ENCODE peak calls at places on chromosomes 6 and 20, in five cellular contexts. O is CD8-positive, alpha-beta T cell; S is thyroid gland; J is thoracic aorta; W is left ventricle myocardium inferior. B is an unnamed sample.

GRCh38 chr6:63975685-63976084 is 340.1 kb downstream of the PHF3 start:
- DNase-seq in O (no peak), S (no peak), J (no peak), W (no peak), B (no peak)

GRCh38 chr6:35262596-35262995 is 3.1 kb downstream of the ZNF76 start:
- DNase-seq in O (no peak), S (no peak), J (no peak), W (no peak), B (no peak)

GRCh38 chr20:51687071-51687470 is 81.1 kb downstream of the ATP9A start:
- DNase-seq in O (no peak), S (no peak), J (no peak), W (no peak), B (no peak)

GRCh38 chr6:19827903-19828302 is 9.3 kb upstream of the ID4 start:
- DNase-seq in O (no peak), S (no peak), J (no peak), W (no peak), B (no peak)

GRCh38 chr6:40510442-40510841 is 76.7 kb downstream of the LRFN2 start:
- DNase-seq in O (no peak), S (no peak), J (no peak), W (no peak), B (no peak)

GRCh38 chr6:37316071-37316470 is 37.7 kb upstream of the RNF8 start:
- DNase-seq in O (no peak), S (no peak), J (no peak), W (no peak), B (no peak)

GRCh38 chr20:39960522-39961420 is 728.3 kb downstream of the MAFB start:
- DNase-seq in O (no peak), S (peak; percentile 24), J (no peak), W (peak; percentile 21), B (no peak)

GRCh38 chr6:22071655-22072054 is 225.2 kb downstream of the PRL start:
- DNase-seq in O (no peak), S (peak; percentile 38), J (no peak), W (peak; percentile 25), B (no peak)

GRCh38 chr20:25077610-25078169 is 4.3 kb downstream of the VSX1 start:
- DNase-seq in O (no peak), S (no peak), J (no peak), W (no peak), B (no peak)

GRCh38 chr6:125117818-125118217 is 35.8 kb upstream of the TPD52L1 start:
- DNase-seq in O (no peak), S (no peak), J (no peak), W (no peak), B (no peak)

GRCh38 chr6:28922004-28922840 is 1.6 kb downstream of the TRIM27 start:
- DNase-seq in O (no peak), S (no peak), J (no peak), W (no peak), B (peak; percentile 35)

GRCh38 chr6:166543603-166544293 is 42.7 kb downstream of the RAMACL start:
- DNase-seq in O (no peak), S (no peak), J (no peak), W (no peak), B (no peak)

GRCh38 chr20:40108321-40108720 is 580.7 kb downstream of the MAFB start:
- DNase-seq in O (no peak), S (no peak), J (no peak), W (no peak), B (no peak)

GRCh38 chr6:142819603-142820335 is 125.2 kb downstream of the HIVEP2 start:
- DNase-seq in O (no peak), S (no peak), J (no peak), W (no peak), B (no peak)

GRCh38 chr20:40682104-40683045 is 6.7 kb downstream of the MAFB start:
- DNase-seq in O (no peak), S (peak; percentile 91), J (no peak), W (peak; percentile 46), B (no peak)

GRCh38 chr20:4814696-4815252 is 93.1 kb downstream of the PRND start:
- DNase-seq in O (no peak), S (no peak), J (no peak), W (peak; percentile 35), B (no peak)

DNA sequence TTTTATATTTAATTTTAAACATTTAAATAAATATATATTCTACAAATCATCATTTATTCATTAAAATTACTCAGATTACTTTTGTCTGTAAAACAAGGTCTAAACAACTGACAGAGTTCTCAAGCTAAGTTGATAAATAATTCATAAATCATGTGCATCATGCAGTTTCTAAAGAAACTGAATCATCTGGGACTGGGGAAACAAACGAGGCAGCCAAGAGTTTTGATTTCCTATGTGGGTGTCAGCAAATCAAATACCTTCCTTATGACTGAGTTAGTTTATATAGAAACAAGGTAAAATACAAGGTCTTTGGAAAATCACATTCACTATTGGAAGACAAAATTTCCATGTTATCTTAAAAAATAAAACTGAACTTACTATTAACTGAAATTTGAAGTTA is 149.9 kb upstream of the BEND6 start:
- DNase-seq in O (no peak), S (no peak), J (no peak), W (no peak), B (no peak)
- H3K4me1 ChIP-seq in O (no peaks in the 10 kb centered on the region), S (no peaks in the 10 kb centered on the region), J (peaks cover 49% of the 10 kb centered on the region), W (peaks cover 91% of the 10 kb centered on the region), B (peaks cover 2% of the 10 kb centered on the region)

GRCh38 chr6:160347259-160348208 is 644 bp upstream of the SLC22A3 start:
- DNase-seq in O (no peak), S (no peak), J (no peak), W (no peak), B (no peak)

GRCh38 chr6:160344281-160344680 is 3.9 kb upstream of the SLC22A3 start:
- DNase-seq in O (no peak), S (no peak), J (no peak), W (no peak), B (no peak)

GRCh38 chr6:160348209-160348551 is at the start of gene SLC22A3:
- DNase-seq in O (no peak), S (peak; percentile 63), J (no peak), W (peak; percentile 48), B (no peak)

GRCh38 chr6:160349837-160350236 is 1.7 kb downstream of the SLC22A3 start:
- DNase-seq in O (no peak), S (no peak), J (no peak), W (no peak), B (no peak)

DNA sequence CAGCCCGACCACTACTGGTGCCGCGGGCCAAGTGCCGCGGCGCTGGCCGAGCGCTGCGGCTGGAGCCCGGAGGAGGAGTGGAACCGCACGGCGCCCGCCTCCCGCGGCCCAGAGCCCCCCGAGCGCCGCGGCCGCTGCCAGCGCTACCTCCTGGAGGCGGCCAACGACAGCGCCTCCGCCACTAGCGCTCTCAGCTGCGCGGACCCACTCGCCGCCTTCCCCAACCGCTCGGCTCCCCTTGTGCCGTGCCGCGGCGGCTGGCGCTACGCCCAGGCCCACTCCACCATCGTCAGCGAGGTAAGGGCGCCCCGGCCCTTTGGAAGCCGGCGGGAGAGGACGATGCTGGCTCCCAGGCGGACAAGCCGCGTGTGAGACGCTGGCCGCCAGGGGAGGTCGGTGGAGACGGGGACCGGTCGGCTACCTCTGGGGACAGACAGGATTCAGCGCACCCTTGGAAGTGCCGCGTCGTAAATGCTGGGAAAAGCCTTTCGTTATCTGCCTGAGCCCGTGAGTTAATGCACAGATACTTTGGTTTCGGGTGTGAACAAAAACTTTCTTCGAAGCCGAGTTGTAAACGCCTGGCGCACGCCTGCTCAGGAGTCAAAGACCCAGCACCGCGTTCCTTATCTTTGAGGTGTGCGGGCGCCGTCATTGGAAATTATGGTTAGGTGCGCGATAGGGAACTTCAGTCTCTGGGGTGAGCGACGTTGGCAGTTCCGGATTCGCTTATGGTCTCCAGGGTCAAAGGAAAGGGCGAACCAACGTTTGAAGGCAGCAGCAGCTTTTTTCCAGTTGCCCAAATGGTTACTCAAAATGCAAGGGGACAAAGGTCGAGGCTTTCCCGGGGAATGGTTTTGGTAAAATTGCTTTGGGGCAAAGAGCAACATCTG is 619 bp downstream of the SLC22A3 start:
- DNase-seq in O (no peak), S (peak; percentile 84), J (no peak), W (no peak), B (peak; percentile 54)
- H3K4me3 ChIP-seq in O (no peak overlapping the region), S (no peak overlapping the region), J (peak overlapping the region; percentile 95), W (peak overlapping the region; percentile 70), B (peak overlapping the region; percentile 62)

DNA sequence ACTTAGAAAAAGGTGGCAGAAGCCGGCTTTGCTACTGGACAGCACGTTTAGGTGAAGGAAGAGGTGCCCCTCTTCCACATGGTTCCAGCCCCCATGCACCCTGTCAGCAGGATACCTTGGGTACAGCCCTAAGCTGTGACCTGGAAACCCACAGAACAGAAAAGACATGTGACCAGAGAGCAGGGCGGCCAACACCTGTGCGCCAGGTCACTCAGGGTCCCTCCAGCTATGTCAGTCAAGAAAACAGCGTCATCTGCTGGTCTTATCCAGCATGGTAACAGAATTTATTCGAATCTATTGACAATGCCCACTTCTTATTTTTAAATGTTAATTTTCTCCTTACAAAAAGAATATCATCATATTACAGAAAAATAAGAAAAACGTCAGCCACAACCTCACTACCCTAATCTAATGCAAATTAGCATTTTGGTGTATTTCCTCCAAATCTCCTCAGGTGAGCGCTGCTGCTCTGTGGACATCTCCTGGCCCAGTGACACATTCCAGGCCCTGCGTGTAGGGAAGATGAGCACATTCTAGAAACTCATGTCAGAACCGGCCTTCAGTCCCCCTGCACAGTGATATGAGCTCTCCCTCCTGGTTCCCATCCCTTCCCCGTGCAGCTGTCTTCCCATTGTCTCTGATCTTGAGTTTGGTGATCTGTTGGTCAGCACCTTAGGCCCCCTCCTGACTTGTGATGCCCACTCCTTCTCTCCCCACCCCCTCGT is 37.2 kb downstream of the GTF2H5 start:
- DNase-seq in O (no peak), S (peak; percentile 15), J (no peak), W (no peak), B (no peak)
- TF ChIP-seq CTCF in O (no peak), S (peak; percentile 42), J (no peak), W (peak; percentile 23), B (no peak)

GRCh38 chr20:38168791-38169589 is 3.9 kb upstream of the TGM2 start:
- DNase-seq in O (no peak), S (no peak), J (no peak), W (no peak), B (no peak)
- H3K4me1 ChIP-seq in O (no peaks in the 10 kb centered on the region), S (no peaks in the 10 kb centered on the region), J (peaks cover 88% of the 10 kb centered on the region), W (peaks cover 39% of the 10 kb centered on the region), B (peaks cover 16% of the 10 kb centered on the region)